ENCODE peak calls at places on chromosomes 7 and 10, in seven cellular contexts. Z is H9, W is neuronal stem cell, S is H1, U is trophoblast cell, F is mesenchymal stem cell, M is IMR-90. N is an unnamed sample.

GRCh38 chr7:32506266-32507054 is 11.2 kb downstream of the AVL9 start:
- DNase-seq in Z (no peak), W (no peak), S (no peak), U (peak), F (peak), M (peak), N (no peak)

GRCh38 chr7:41536116-41536515 is 166.8 kb downstream of the INHBA start:
- DNase-seq in Z (no peak), W (no peak), S (no peak), U (no peak), F (no peak), M (no peak), N (no peak)

GRCh38 chr10:36688717-36689116 is 436.7 kb upstream of the ANKRD30A start:
- DNase-seq in Z (no peak), W (no peak), S (no peak), U (no peak), F (no peak), M (no peak), N (peak)

GRCh38 chr10:102230861-102231356 is 4.8 kb downstream of the ELOVL3 start:
- DNase-seq in Z (peak), W (no peak), S (no peak), U (peak), F (no peak), M (no peak), N (peak)

GRCh38 chr7:2860627-2861133 is 16.6 kb upstream of the GNA12 start:
- DNase-seq in Z (no peak), W (no peak), S (no peak), U (no peak), F (no peak), M (no peak), N (no peak)

GRCh38 chr7:3431306-3431705 is 130.3 kb downstream of the SDK1 start:
- DNase-seq in Z (no peak), W (no peak), S (no peak), U (peak), F (peak), M (peak), N (no peak)

GRCh38 chr7:148763622-148764021 is 64.9 kb downstream of the CUL1 start:
- DNase-seq in Z (no peak), W (no peak), S (no peak), U (no peak), F (peak), M (peak), N (no peak)

GRCh38 chr10:74333174-74333573 is 182.2 kb downstream of the ADK start:
- DNase-seq in Z (no peak), W (no peak), S (no peak), U (no peak), F (no peak), M (peak), N (no peak)

GRCh38 chr7:66776800-66777468 is 36.4 kb downstream of the RABGEF1 start:
- DNase-seq in Z (no peak), W (no peak), S (no peak), U (no peak), F (no peak), M (no peak), N (no peak)

GRCh38 chr10:87671416-87671815 is 11.7 kb downstream of the PAPSS2 start:
- DNase-seq in Z (no peak), W (no peak), S (no peak), U (no peak), F (peak), M (peak), N (no peak)

GRCh38 chr10:51079766-51080165 is 5.5 kb downstream of the PRKG1 start:
- DNase-seq in Z (no peak), W (no peak), S (no peak), U (no peak), F (no peak), M (no peak), N (peak)

GRCh38 chr10:51085204-51085603 is 10.9 kb downstream of the PRKG1 start:
- DNase-seq in Z (no peak), W (no peak), S (no peak), U (no peak), F (no peak), M (no peak), N (no peak)

GRCh38 chr10:51082857-51083256 is 8.6 kb downstream of the PRKG1 start:
- DNase-seq in Z (no peak), W (no peak), S (no peak), U (no peak), F (no peak), M (no peak), N (no peak)

GRCh38 chr10:51086695-51087094 is 12.4 kb downstream of the PRKG1 start:
- DNase-seq in Z (no peak), W (no peak), S (no peak), U (no peak), F (no peak), M (no peak), N (no peak)

DNA sequence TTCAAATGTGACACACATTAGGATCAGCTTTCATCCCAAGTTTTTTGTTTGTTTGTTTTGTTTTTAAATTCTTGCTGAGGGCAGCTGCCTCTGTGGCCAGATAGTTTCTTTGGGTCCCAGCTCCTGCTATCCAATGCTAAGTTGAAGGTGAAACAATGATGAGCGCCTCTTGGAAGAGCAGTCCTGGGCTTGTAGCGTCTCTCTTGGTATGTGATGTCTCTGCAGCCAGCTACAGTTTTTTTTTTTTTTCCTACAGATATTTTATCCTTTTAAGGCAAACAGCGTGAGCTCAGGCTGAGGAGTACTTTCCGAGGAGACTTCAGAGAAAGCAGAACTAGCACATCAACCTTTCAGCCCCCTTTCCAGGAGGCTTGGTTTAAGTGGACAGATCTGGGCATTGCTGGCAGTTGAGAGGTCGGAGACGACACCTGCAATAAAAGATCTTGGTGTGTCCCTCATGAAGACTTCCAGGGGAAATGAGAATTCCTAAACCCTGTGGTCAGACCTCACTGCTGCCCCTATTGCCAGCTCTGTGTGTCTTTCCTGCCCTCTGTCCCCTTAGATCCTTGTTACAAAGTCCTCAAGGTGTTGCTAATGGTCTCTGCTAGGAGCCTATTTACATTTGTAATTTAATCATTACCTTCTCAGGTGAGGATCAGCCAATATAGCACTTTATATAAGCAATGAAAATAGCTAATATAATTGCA is 9.1 kb downstream of the PRKG1 start:
- DNase-seq in Z (peak), W (no peak), S (no peak), U (no peak), F (peak), M (peak), N (peak)
- H4K8ac ChIP-seq in Z (no peak), W (no peak), S (no peak), U (no peak), F (no peak), M (peak), N (no peak)

GRCh38 chr7:155394413-155394812 is 63.5 kb upstream of the EN2 start:
- DNase-seq in Z (no peak), W (no peak), S (no peak), U (no peak), F (no peak), M (no peak), N (no peak)
- H4K8ac ChIP-seq in Z (no peak), W (no peak), S (peak), U (no peak), F (no peak), M (no peak), N (no peak)

GRCh38 chr10:131496351-131497052 is 185.0 kb upstream of the TCERG1L start:
- DNase-seq in Z (no peak), W (no peak), S (no peak), U (no peak), F (no peak), M (no peak), N (peak)
- H4K8ac ChIP-seq in Z (no peak), W (no peak), S (no peak), U (no peak), F (no peak), M (no peak), N (no peak)

DNA sequence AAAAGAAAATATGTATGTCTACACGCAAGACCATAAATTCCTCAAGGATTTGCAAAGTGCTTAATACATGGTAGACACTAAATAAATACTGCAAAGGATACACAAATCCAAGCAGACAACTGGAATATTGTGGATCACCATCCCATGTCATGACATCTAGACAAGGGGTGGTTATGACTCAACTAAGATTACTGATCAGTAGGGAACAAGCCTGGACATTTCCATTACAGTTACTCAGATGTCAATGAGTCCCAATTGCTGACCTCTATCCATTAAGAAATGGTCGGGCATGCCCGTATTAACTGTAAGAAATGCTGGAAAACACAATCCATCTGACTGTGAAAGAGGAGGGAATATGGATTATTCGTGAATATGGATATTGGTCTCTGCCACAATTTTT is 27.6 kb upstream of the RUFY2 start:
- DNase-seq in Z (no peak), W (no peak), S (no peak), U (no peak), F (peak), M (peak), N (no peak)
- H4K8ac ChIP-seq in Z (no peak), W (no peak), S (no peak), U (no peak), F (no peak), M (no peak), N (no peak)

GRCh38 chr10:664248-664647 is 25.2 kb downstream of the DIP2C start:
- DNase-seq in Z (no peak), W (no peak), S (no peak), U (no peak), F (no peak), M (no peak), N (no peak)
- H4K8ac ChIP-seq in Z (no peak), W (no peak), S (no peak), U (no peak), F (no peak), M (no peak), N (no peak)

DNA sequence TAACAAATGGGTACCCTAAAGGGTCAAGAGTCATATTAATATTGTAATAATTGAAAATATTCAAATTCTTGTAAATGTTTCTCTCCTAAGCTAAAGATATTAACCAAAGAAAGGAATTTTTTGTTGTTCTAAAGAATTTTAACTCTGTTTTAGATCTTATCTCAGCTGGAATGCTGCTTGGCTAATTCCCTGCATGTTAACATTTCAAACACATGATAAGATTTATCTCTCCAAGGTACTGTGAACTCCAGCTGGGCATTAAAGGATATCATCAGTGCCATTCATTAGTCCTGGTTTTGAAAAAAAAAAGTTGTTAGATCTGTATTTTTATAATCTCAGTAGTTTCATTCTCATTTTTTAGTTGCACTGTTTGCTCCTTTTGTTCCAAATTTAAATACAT is 76.9 kb downstream of the MAPK8 start:
- DNase-seq in Z (no peak), W (no peak), S (no peak), U (peak), F (no peak), M (no peak), N (peak)
- H4K8ac ChIP-seq in Z (no peak), W (no peak), S (no peak), U (no peak), F (no peak), M (no peak), N (no peak)

GRCh38 chr10:71366710-71367109 is 30.0 kb upstream of the CDH23 start:
- DNase-seq in Z (no peak), W (no peak), S (no peak), U (no peak), F (no peak), M (no peak), N (no peak)

GRCh38 chr10:71367279-71367678 is 29.4 kb upstream of the CDH23 start:
- DNase-seq in Z (no peak), W (no peak), S (no peak), U (no peak), F (no peak), M (no peak), N (no peak)

GRCh38 chr10:71369602-71370001 is 27.1 kb upstream of the CDH23 start:
- DNase-seq in Z (no peak), W (no peak), S (no peak), U (no peak), F (no peak), M (no peak), N (no peak)

GRCh38 chr10:71370031-71370430 is 26.7 kb upstream of the CDH23 start:
- DNase-seq in Z (no peak), W (no peak), S (no peak), U (no peak), F (no peak), M (no peak), N (no peak)

DNA sequence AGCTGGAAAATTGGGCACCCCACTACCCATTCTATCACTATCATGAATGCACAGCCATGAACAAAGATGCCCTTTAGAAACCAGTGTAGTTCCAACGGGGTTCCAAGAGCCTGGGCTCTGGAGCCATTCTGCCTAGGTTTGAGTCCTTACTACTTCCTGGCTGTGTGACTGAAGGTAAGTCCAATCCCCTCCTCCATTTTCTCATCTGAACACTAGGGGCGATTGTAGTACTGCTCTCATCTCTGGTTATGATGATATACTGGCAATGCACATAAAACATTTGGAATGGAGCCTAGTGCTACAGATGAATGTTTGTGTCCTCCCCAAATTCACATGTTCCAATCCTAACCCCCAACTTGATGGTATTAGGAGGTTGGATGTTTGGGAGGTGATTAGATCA is 28.1 kb upstream of the CDH23 start:
- DNase-seq in Z (no peak), W (no peak), S (no peak), U (no peak), F (no peak), M (no peak), N (no peak)
- H4K8ac ChIP-seq in Z (no peak), W (no peak), S (no peak), U (no peak), F (no peak), M (no peak), N (no peak)

N was measured in mesendoderm.